ENCODE peak calls at places on chromosomes 5 and 9, in five cellular contexts. L is activated B cell treated with CpG ODN at 0.5 μM for 24 hours; P is NCI-H2171 treated with DMSO at 0.1 percent for 48 hours; H is activated CD4-positive, alpha-beta T cell treated with anti-CD3 and anti-CD28 coated beads, Interleukin-2, amount 50 U/mL, for 1 hour; G is kidney tubule cell. E is an unnamed sample.

GRCh38 chr9:107584944-107585343 is 95.4 kb upstream of the KLF4 start:
- DNase-seq in H (no peak), G (no peak), L (no peak), P (no peak), E (no peak)

GRCh38 chr9:89605181-89606048 is 603 bp downstream of the GADD45G start:
- DNase-seq in P (peak; percentile 47), G (peak; percentile 57), H (peak; percentile 60), L (peak; percentile 47), E (peak; percentile 52)

GRCh38 chr5:173238312-173239232 is 3.6 kb upstream of the NKX2-5 start:
- DNase-seq in P (no peak), L (no peak), H (no peak), G (no peak), E (no peak)

GRCh38 chr5:35745666-35746065 is 111.0 kb upstream of the IL7R start:
- DNase-seq in H (no peak), P (no peak), G (no peak), L (no peak), E (no peak)

GRCh38 chr5:36944607-36945225 is 68.1 kb downstream of the NIPBL start:
- DNase-seq in L (no peak), G (peak; percentile 62), H (no peak), P (peak; percentile 66), E (no peak)

GRCh38 chr5:122295138-122295537 is 16.9 kb upstream of the SNCAIP start:
- DNase-seq in G (peak; percentile 31), H (no peak), P (no peak), L (no peak), E (no peak)

GRCh38 chr9:115289757-115290208 is 171.8 kb upstream of the TNC start:
- DNase-seq in H (no peak), P (peak; percentile 38), G (peak; percentile 81), L (no peak), E (no peak)

GRCh38 chr9:105065119-105066088 is 137.4 kb upstream of the ABCA1 start:
- DNase-seq in L (no peak), G (peak; percentile 57), P (no peak), H (no peak), E (no peak)

GRCh38 chr5:112616812-112617547 is 120.7 kb upstream of the APC start:
- DNase-seq in H (no peak), P (peak; percentile 61), G (no peak), L (no peak), E (no peak)

GRCh38 chr5:162444129-162444762 is 376.7 kb downstream of the GABRG2 start:
- DNase-seq in H (no peak), P (no peak), L (no peak), G (no peak), E (no peak)

GRCh38 chr9:85339337-85339736 is 402.4 kb downstream of the AGTPBP1 start:
- DNase-seq in G (peak; percentile 31), P (no peak), L (no peak), H (no peak), E (no peak)

GRCh38 chr9:114894801-114895433 is 35.5 kb downstream of the TNFSF8 start:
- DNase-seq in P (no peak), G (peak; percentile 96), L (no peak), H (no peak), E (no peak)

GRCh38 chr5:98906756-98907355 is 22.0 kb downstream of the CHD1 start:
- DNase-seq in H (no peak), G (peak; percentile 25), L (no peak), P (no peak), E (no peak)

GRCh38 chr5:45109636-45110035 is 300.9 kb downstream of the MRPS30 start:
- DNase-seq in L (no peak), H (no peak), P (no peak), G (no peak), E (no peak)

GRCh38 chr9:90995516-90995915 is 193.9 kb downstream of the SYK start:
- DNase-seq in L (no peak), P (no peak), H (no peak), G (no peak), E (no peak)

GRCh38 chr5:72093231-72093630 is 14.0 kb upstream of the MAP1B start:
- DNase-seq in G (peak; percentile 30), P (no peak), L (no peak), H (no peak), E (no peak)

GRCh38 chr5:128216860-128217531 is 133.4 kb downstream of the SLC12A2 start:
- DNase-seq in H (no peak), P (no peak), L (no peak), G (peak; percentile 97), E (no peak)

GRCh38 chr9:133935328-133936040 is 56.6 kb downstream of the VAV2 start:
- DNase-seq in P (no peak), L (no peak), G (peak; percentile 80), H (no peak), E (no peak)

GRCh38 chr9:21686738-21687137 is 115.7 kb upstream of the MTAP start:
- DNase-seq in G (no peak), L (no peak), P (no peak), H (no peak), E (no peak)

GRCh38 chr5:17203329-17204132 is 13.9 kb upstream of the BASP1 start:
- DNase-seq in L (no peak), G (peak; percentile 85), P (peak; percentile 71), H (no peak), E (no peak)

GRCh38 chr9:135584371-135584770 is 22.8 kb downstream of the PAEP start:
- DNase-seq in H (no peak), P (no peak), L (no peak), G (no peak), E (no peak)

GRCh38 chr5:136769900-136770684 is 404.7 kb upstream of the TRPC7 start:
- DNase-seq in L (no peak), G (peak; percentile 70), P (peak; percentile 48), H (no peak), E (no peak)